ENCODE peak calls at places on chromosome 16, in ten cellular contexts. One of them, this sample, is unnamed.

GRCh38 chr16:53042235-53042645 is 10.5 kb downstream of the CHD9NB start:
- DNase-seq in stomach: no peak
- DNase-seq in GM12892: no peak
- DNase-seq in upper lobe of left lung: no peak
- DNase-seq in Panc1: no peak
- DNase-seq in HCT116: no peak
- DNase-seq in sigmoid colon: no peak
- DNase-seq in vagina: no peak
- DNase-seq in transverse colon: no peak
- DNase-seq in breast epithelium: no peak
- DNase-seq in this sample: no peak

GRCh38 chr16:75264531-75264998 is 13.1 kb upstream of the BCAR1 start:
- DNase-seq in stomach: no peak
- DNase-seq in GM12892: no peak
- DNase-seq in upper lobe of left lung: peak; percentile 22
- DNase-seq in Panc1: no peak
- DNase-seq in HCT116: no peak
- DNase-seq in sigmoid colon: peak; percentile 81
- DNase-seq in vagina: no peak
- DNase-seq in transverse colon: no peak
- DNase-seq in breast epithelium: no peak
- DNase-seq in this sample: no peak

GRCh38 chr16:48537275-48537674 is 72.7 kb downstream of the N4BP1 start:
- DNase-seq in stomach: no peak
- DNase-seq in GM12892: no peak
- DNase-seq in upper lobe of left lung: peak; percentile 58
- DNase-seq in Panc1: no peak
- DNase-seq in HCT116: no peak
- DNase-seq in sigmoid colon: peak; percentile 67
- DNase-seq in vagina: peak; percentile 86
- DNase-seq in transverse colon: no peak
- DNase-seq in breast epithelium: no peak
- DNase-seq in this sample: no peak

GRCh38 chr16:17325744-17326143 is 145.0 kb downstream of the XYLT1 start:
- DNase-seq in stomach: no peak
- DNase-seq in GM12892: no peak
- DNase-seq in upper lobe of left lung: no peak
- DNase-seq in Panc1: no peak
- DNase-seq in HCT116: no peak
- DNase-seq in sigmoid colon: no peak
- DNase-seq in vagina: no peak
- DNase-seq in transverse colon: no peak
- DNase-seq in breast epithelium: no peak
- DNase-seq in this sample: no peak

GRCh38 chr16:83689385-83689831 is 118.4 kb upstream of the HSBP1 start:
- DNase-seq in stomach: no peak
- DNase-seq in GM12892: no peak
- DNase-seq in upper lobe of left lung: no peak
- DNase-seq in Panc1: no peak
- DNase-seq in HCT116: no peak
- DNase-seq in sigmoid colon: no peak
- DNase-seq in vagina: no peak
- DNase-seq in transverse colon: no peak
- DNase-seq in breast epithelium: no peak
- DNase-seq in this sample: no peak

GRCh38 chr16:17992416-17992815 is 344.1 kb downstream of the NPIPA8 start:
- DNase-seq in stomach: no peak
- DNase-seq in GM12892: no peak
- DNase-seq in upper lobe of left lung: no peak
- DNase-seq in Panc1: no peak
- DNase-seq in HCT116: no peak
- DNase-seq in sigmoid colon: no peak
- DNase-seq in vagina: no peak
- DNase-seq in transverse colon: no peak
- DNase-seq in breast epithelium: no peak
- DNase-seq in this sample: no peak

GRCh38 chr16:1537763-1538289 is 4.4 kb downstream of the TMEM204 start:
- DNase-seq in stomach: no peak
- DNase-seq in GM12892: no peak
- DNase-seq in upper lobe of left lung: no peak
- DNase-seq in Panc1: no peak
- DNase-seq in HCT116: no peak
- DNase-seq in sigmoid colon: no peak
- DNase-seq in vagina: no peak
- DNase-seq in transverse colon: no peak
- DNase-seq in breast epithelium: no peak
- DNase-seq in this sample: no peak

GRCh38 chr16:20901441-20902112 is 1.0 kb downstream of the LYRM1 start:
- DNase-seq in stomach: peak; percentile 68
- DNase-seq in GM12892: peak; percentile 14
- DNase-seq in upper lobe of left lung: peak; percentile 87
- DNase-seq in Panc1: no peak
- DNase-seq in HCT116: no peak
- DNase-seq in sigmoid colon: peak; percentile 84
- DNase-seq in vagina: no peak
- DNase-seq in transverse colon: peak; percentile 55
- DNase-seq in breast epithelium: peak; percentile 71
- DNase-seq in this sample: no peak

GRCh38 chr16:72050769-72051464 is 3.4 kb upstream of the HP start:
- DNase-seq in stomach: no peak
- DNase-seq in GM12892: no peak
- DNase-seq in upper lobe of left lung: peak; percentile 50
- DNase-seq in Panc1: no peak
- DNase-seq in HCT116: no peak
- DNase-seq in sigmoid colon: no peak
- DNase-seq in vagina: no peak
- DNase-seq in transverse colon: no peak
- DNase-seq in breast epithelium: no peak
- DNase-seq in this sample: no peak

GRCh38 chr16:3071655-3072054 is 6.2 kb downstream of the IL32 start:
- DNase-seq in stomach: no peak
- DNase-seq in GM12892: no peak
- DNase-seq in upper lobe of left lung: no peak
- DNase-seq in Panc1: no peak
- DNase-seq in HCT116: no peak
- DNase-seq in sigmoid colon: no peak
- DNase-seq in vagina: no peak
- DNase-seq in transverse colon: no peak
- DNase-seq in breast epithelium: no peak
- DNase-seq in this sample: no peak

GRCh38 chr16:89912143-89912542 is 6.5 kb upstream of the MC1R start:
- DNase-seq in stomach: no peak
- DNase-seq in GM12892: no peak
- DNase-seq in upper lobe of left lung: no peak
- DNase-seq in Panc1: no peak
- DNase-seq in HCT116: no peak
- DNase-seq in sigmoid colon: peak; percentile 60
- DNase-seq in vagina: no peak
- DNase-seq in transverse colon: no peak
- DNase-seq in breast epithelium: no peak
- DNase-seq in this sample: no peak
- TF ChIP-seq POLR2AphosphoS5 in stomach: no peak
- TF ChIP-seq POLR2AphosphoS5 in GM12892: no peak
- TF ChIP-seq POLR2AphosphoS5 in upper lobe of left lung: no peak
- TF ChIP-seq POLR2AphosphoS5 in Panc1: no peak
- TF ChIP-seq POLR2AphosphoS5 in HCT116: peak; percentile 15
- TF ChIP-seq POLR2AphosphoS5 in sigmoid colon: no peak
- TF ChIP-seq POLR2AphosphoS5 in vagina: no peak
- TF ChIP-seq POLR2AphosphoS5 in transverse colon: peak; percentile 34
- TF ChIP-seq POLR2AphosphoS5 in breast epithelium: no peak
- TF ChIP-seq POLR2AphosphoS5 in this sample: no peak

GRCh38 chr16:88327566-88328312 is 55.0 kb upstream of the ZNF469 start:
- DNase-seq in stomach: no peak
- DNase-seq in GM12892: no peak
- DNase-seq in upper lobe of left lung: no peak
- DNase-seq in Panc1: no peak
- DNase-seq in HCT116: no peak
- DNase-seq in sigmoid colon: no peak
- DNase-seq in vagina: no peak
- DNase-seq in transverse colon: no peak
- DNase-seq in breast epithelium: no peak
- DNase-seq in this sample: no peak

GRCh38 chr16:88328313-88328660 is 54.5 kb upstream of the ZNF469 start:
- DNase-seq in stomach: no peak
- DNase-seq in GM12892: no peak
- DNase-seq in upper lobe of left lung: no peak
- DNase-seq in Panc1: no peak
- DNase-seq in HCT116: no peak
- DNase-seq in sigmoid colon: no peak
- DNase-seq in vagina: no peak
- DNase-seq in transverse colon: no peak
- DNase-seq in breast epithelium: no peak
- DNase-seq in this sample: no peak

GRCh38 chr16:88331989-88332920 is 50.5 kb upstream of the ZNF469 start:
- DNase-seq in stomach: peak; percentile 49
- DNase-seq in GM12892: no peak
- DNase-seq in upper lobe of left lung: no peak
- DNase-seq in Panc1: peak; percentile 48
- DNase-seq in HCT116: peak; percentile 88
- DNase-seq in sigmoid colon: peak; percentile 87
- DNase-seq in vagina: peak; percentile 94
- DNase-seq in transverse colon: peak; percentile 35
- DNase-seq in breast epithelium: peak; percentile 97
- DNase-seq in this sample: no peak

GRCh38 chr16:88330971-88331890 is 51.5 kb upstream of the ZNF469 start:
- DNase-seq in stomach: no peak
- DNase-seq in GM12892: no peak
- DNase-seq in upper lobe of left lung: no peak
- DNase-seq in Panc1: no peak
- DNase-seq in HCT116: no peak
- DNase-seq in sigmoid colon: no peak
- DNase-seq in vagina: no peak
- DNase-seq in transverse colon: no peak
- DNase-seq in breast epithelium: no peak
- DNase-seq in this sample: no peak

DNA sequence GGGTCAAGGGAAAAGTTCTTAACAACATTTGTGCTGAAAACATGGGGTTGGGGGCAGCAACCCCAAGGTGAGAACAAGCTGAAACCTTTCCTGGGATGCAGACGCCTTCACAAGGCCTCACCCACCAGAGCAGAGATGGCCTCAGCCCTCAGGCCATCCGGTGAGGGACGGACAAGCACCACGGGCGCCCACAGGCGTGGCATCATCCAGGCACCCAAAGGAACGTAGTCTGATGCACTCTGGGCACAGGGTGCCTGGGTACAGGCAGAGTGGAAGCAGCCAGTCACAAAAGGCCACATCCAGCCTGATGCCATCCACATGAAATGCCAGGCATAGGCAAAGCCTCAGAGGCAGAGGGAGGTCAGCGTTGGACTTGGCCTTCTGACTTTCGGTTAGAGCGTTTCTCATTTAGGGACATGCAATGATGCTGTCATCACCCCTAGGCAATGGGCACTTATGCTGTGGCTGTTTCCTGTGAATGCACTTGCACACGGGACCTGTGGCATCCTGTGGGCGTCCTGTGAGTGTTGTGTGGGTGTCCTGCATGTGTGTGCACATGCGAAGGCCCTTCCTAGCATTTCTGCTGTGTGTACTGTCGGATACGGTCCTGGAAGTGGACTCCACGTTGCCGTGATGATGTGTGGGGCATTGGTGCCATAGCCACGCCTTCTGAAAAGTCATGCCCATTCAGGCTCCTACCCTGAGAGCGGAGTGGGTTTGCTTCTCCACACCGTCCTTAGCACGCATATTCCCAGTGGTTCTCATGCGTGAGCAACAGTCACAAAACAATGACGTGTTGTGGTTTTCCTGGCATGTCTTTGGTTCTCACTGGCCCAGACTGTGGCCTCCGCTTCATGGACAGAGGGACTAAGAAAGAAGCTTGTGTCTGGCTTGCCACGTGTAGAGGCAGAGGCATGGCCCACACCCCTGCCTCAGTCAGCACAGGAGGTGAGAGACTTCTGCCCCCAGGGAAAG is 52.7 kb upstream of the ZNF469 start:
- DNase-seq in stomach: no peak
- DNase-seq in GM12892: no peak
- DNase-seq in upper lobe of left lung: no peak
- DNase-seq in Panc1: no peak
- DNase-seq in HCT116: no peak
- DNase-seq in sigmoid colon: no peak
- DNase-seq in vagina: no peak
- DNase-seq in transverse colon: no peak
- DNase-seq in breast epithelium: no peak
- DNase-seq in this sample: no peak
- TF ChIP-seq POLR2AphosphoS5 in stomach: no peak
- TF ChIP-seq POLR2AphosphoS5 in GM12892: no peak
- TF ChIP-seq POLR2AphosphoS5 in upper lobe of left lung: no peak
- TF ChIP-seq POLR2AphosphoS5 in Panc1: no peak
- TF ChIP-seq POLR2AphosphoS5 in HCT116: no peak
- TF ChIP-seq POLR2AphosphoS5 in sigmoid colon: no peak
- TF ChIP-seq POLR2AphosphoS5 in vagina: no peak
- TF ChIP-seq POLR2AphosphoS5 in transverse colon: no peak
- TF ChIP-seq POLR2AphosphoS5 in breast epithelium: no peak
- TF ChIP-seq POLR2AphosphoS5 in this sample: no peak

DNA sequence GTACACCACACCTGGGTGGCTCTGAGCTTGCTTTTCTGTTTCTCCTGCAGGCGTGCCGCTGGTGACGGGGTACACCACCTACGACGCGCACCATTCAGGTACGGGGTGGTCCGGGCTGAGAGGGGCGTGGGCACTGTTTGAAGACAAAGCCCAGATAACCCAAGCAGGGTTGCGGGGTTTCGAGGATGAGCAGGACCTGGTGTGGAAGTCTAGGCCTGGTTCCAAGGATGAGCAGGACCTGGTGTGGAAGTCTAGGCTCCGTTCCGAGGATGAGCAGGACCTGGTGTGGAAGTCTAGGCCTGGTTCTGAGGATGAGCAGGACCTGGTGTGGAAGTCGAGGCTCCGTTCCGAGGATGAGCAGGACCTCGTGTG is 15.4 kb downstream of the IRF8 start:
- DNase-seq in stomach: no peak
- DNase-seq in GM12892: no peak
- DNase-seq in upper lobe of left lung: no peak
- DNase-seq in Panc1: no peak
- DNase-seq in HCT116: no peak
- DNase-seq in sigmoid colon: no peak
- DNase-seq in vagina: no peak
- DNase-seq in transverse colon: no peak
- DNase-seq in breast epithelium: no peak
- DNase-seq in this sample: no peak
- TF ChIP-seq POLR2AphosphoS5 in stomach: no peak
- TF ChIP-seq POLR2AphosphoS5 in GM12892: peak; percentile 72
- TF ChIP-seq POLR2AphosphoS5 in upper lobe of left lung: no peak
- TF ChIP-seq POLR2AphosphoS5 in Panc1: no peak
- TF ChIP-seq POLR2AphosphoS5 in HCT116: no peak
- TF ChIP-seq POLR2AphosphoS5 in sigmoid colon: no peak
- TF ChIP-seq POLR2AphosphoS5 in vagina: no peak
- TF ChIP-seq POLR2AphosphoS5 in transverse colon: no peak
- TF ChIP-seq POLR2AphosphoS5 in breast epithelium: no peak
- TF ChIP-seq POLR2AphosphoS5 in this sample: no peak

DNA sequence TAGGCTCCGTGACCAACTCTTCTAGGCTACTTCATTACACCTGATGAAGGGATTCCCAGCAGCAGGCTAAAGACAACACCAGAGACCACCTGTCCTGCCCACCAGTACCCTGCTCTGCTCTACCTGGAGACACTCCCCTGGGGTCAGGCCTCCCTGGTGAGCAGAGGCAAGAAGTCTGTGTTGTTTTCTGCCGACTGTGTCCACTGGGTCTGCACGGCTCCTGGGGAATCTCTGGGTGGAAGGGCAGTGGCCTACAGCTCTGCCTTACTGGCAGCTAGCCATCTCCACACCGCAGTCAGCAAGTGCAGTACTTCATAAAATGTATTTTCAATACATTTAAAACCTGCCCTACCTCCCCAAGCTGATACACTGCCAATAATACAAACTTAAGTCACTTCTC is 6.8 kb downstream of the RSL1D1 start:
- DNase-seq in stomach: no peak
- DNase-seq in GM12892: no peak
- DNase-seq in upper lobe of left lung: no peak
- DNase-seq in Panc1: no peak
- DNase-seq in HCT116: no peak
- DNase-seq in sigmoid colon: no peak
- DNase-seq in vagina: no peak
- DNase-seq in transverse colon: no peak
- DNase-seq in breast epithelium: no peak
- DNase-seq in this sample: no peak
- TF ChIP-seq POLR2AphosphoS5 in stomach: no peak
- TF ChIP-seq POLR2AphosphoS5 in GM12892: no peak
- TF ChIP-seq POLR2AphosphoS5 in upper lobe of left lung: no peak
- TF ChIP-seq POLR2AphosphoS5 in Panc1: no peak
- TF ChIP-seq POLR2AphosphoS5 in HCT116: no peak
- TF ChIP-seq POLR2AphosphoS5 in sigmoid colon: no peak
- TF ChIP-seq POLR2AphosphoS5 in vagina: no peak
- TF ChIP-seq POLR2AphosphoS5 in transverse colon: no peak
- TF ChIP-seq POLR2AphosphoS5 in breast epithelium: no peak
- TF ChIP-seq POLR2AphosphoS5 in this sample: peak; percentile 42